ENCODE peak calls at places on chromosomes 7 and 10, in six cellular contexts. A is GM03348; T is left lung; J is activated CD8-positive, alpha-beta memory T cell treated with anti-CD3 and anti-CD28 coated beads, Interleukin-2, amount 50 U/mL, for 4 hours; M is astrocyte of the cerebellum; R is foreskin fibroblast. K is an unnamed sample.

GRCh38 chr10:125113661-125114388 is 46.5 kb downstream of the CTBP2 start:
- DNase-seq in T (no peak), J (no peak), A (peak), R (no peak), M (no peak), K (no peak)

GRCh38 chr7:151575471-151575870 is 55.8 kb upstream of the RHEB start:
- DNase-seq in M (no peak), T (no peak), J (no peak), A (no peak), R (no peak), K (no peak)

GRCh38 chr7:149459540-149460433 is 1.1 kb downstream of the ZNF777 start:
- DNase-seq in T (peak), M (no peak), R (no peak), A (peak), J (no peak), K (peak)

GRCh38 chr10:78520737-78521430 is 487.2 kb downstream of the RPS24 start:
- DNase-seq in J (no peak), R (no peak), T (no peak), A (peak), M (peak), K (peak)

GRCh38 chr10:117896517-117896916 is 150.2 kb downstream of the RAB11FIP2 start:
- DNase-seq in J (no peak), R (no peak), T (no peak), M (no peak), A (no peak), K (no peak)

GRCh38 chr7:70372768-70373241 is 759.1 kb upstream of the GALNT17 start:
- DNase-seq in A (no peak), R (no peak), J (no peak), M (no peak), T (no peak), K (no peak)

GRCh38 chr7:18680576-18680975 is 185.0 kb downstream of the HDAC9 start:
- DNase-seq in T (no peak), J (no peak), R (no peak), M (no peak), A (no peak), K (no peak)

GRCh38 chr7:71712653-71713180 is 580.8 kb downstream of the GALNT17 start:
- DNase-seq in J (no peak), T (no peak), R (no peak), M (no peak), A (no peak), K (no peak)

GRCh38 chr10:73517166-73517888 is 21.5 kb upstream of the PPP3CB start:
- DNase-seq in R (no peak), A (no peak), J (no peak), T (no peak), M (no peak), K (no peak)

K was measured in HCEC 1CT.